ENCODE peak calls at places on chromosomes 13 and 19, in eight cellular contexts. O is SK-N-SH, N is sigmoid colon, A is transverse colon, S is ovary, D is suprapubic skin, U is A549, B is HepG2. X is an unnamed sample.

GRCh38 chr13:25752957-25753540 is 298.8 kb downstream of the SHISA2 start:
- DNase-seq in B (no peak), D (no peak), A (peak; percentile 35), N (no peak), S (no peak), U (no peak), O (no peak), X (peak; percentile 67)

GRCh38 chr13:71524245-71525002 is 342.6 kb downstream of the DACH1 start:
- DNase-seq in S (no peak), B (no peak), A (no peak), D (no peak), U (no peak), N (no peak), O (peak; percentile 16), X (no peak)

GRCh38 chr13:112060899-112061366 is 6.0 kb upstream of the SOX1 start:
- DNase-seq in S (no peak), U (no peak), D (no peak), N (no peak), A (no peak), O (no peak), B (no peak), X (no peak)

GRCh38 chr19:34481861-34482379 is 362 bp downstream of the WTIP start:
- DNase-seq in A (no peak), U (peak; percentile 57), B (no peak), O (peak; percentile 77), S (no peak), N (no peak), D (peak; percentile 38), X (no peak)

GRCh38 chr13:38166121-38166520 is 183.5 kb upstream of the UFM1 start:
- DNase-seq in S (no peak), B (no peak), N (no peak), O (no peak), A (no peak), U (no peak), D (no peak), X (no peak)

GRCh38 chr13:90696254-90696653 is 651.2 kb upstream of the MIR17HG start:
- DNase-seq in D (no peak), U (no peak), A (no peak), N (no peak), O (no peak), S (no peak), B (no peak), X (no peak)

GRCh38 chr19:7410946-7411345 is 62.2 kb downstream of the ARHGEF18 start:
- DNase-seq in D (no peak), B (no peak), O (no peak), S (no peak), U (no peak), N (no peak), A (no peak), X (no peak)

GRCh38 chr19:41889896-41890295 is 6.9 kb downstream of the ARHGEF1 start:
- DNase-seq in N (no peak), S (no peak), U (no peak), A (no peak), O (no peak), D (no peak), B (no peak), X (no peak)

GRCh38 chr19:38318595-38319142 is 976 bp upstream of the KCNK6 start:
- DNase-seq in U (no peak), S (peak; percentile 44), O (no peak), D (no peak), N (peak; percentile 86), A (no peak), B (no peak), X (no peak)

GRCh38 chr19:19457691-19458090 is 52.2 kb downstream of the GATAD2A start:
- DNase-seq in N (no peak), S (no peak), A (no peak), O (no peak), D (no peak), U (no peak), B (no peak), X (no peak)

GRCh38 chr13:23753523-23753922 is 135.7 kb downstream of the MIPEP start:
- DNase-seq in N (no peak), D (no peak), A (no peak), O (no peak), S (no peak), B (peak; percentile 90), U (no peak), X (no peak)

GRCh38 chr13:36282818-36283432 is 14.7 kb downstream of the CCDC169 start:
- DNase-seq in A (no peak), N (no peak), O (peak; percentile 44), S (no peak), B (peak; percentile 17), U (peak; percentile 3), D (no peak), X (no peak)

GRCh38 chr19:33176670-33177416 is 17.3 kb upstream of the LRP3 start:
- DNase-seq in B (peak; percentile 97), D (peak; percentile 98), N (peak; percentile 97), O (peak; percentile 97), U (peak; percentile 100), S (peak; percentile 94), A (peak; percentile 96), X (peak; percentile 98)

GRCh38 chr19:33175886-33176669 is 18.1 kb upstream of the LRP3 start:
- DNase-seq in U (peak; percentile 82), D (no peak), N (no peak), B (peak; percentile 61), A (no peak), O (peak; percentile 75), S (no peak), X (no peak)

GRCh38 chr19:33174186-33174585 is 19.9 kb upstream of the LRP3 start:
- DNase-seq in S (no peak), D (no peak), O (no peak), U (no peak), B (no peak), A (no peak), N (no peak), X (no peak)

GRCh38 chr19:33175156-33175782 is 18.9 kb upstream of the LRP3 start:
- DNase-seq in A (no peak), U (no peak), O (no peak), B (no peak), N (no peak), D (no peak), S (no peak), X (no peak)

GRCh38 chr19:33177417-33177976 is 16.6 kb upstream of the LRP3 start:
- DNase-seq in D (peak; percentile 89), U (peak; percentile 94), S (no peak), O (peak; percentile 77), A (no peak), N (peak; percentile 89), B (peak; percentile 35), X (no peak)
- TF ChIP-seq CTCF in D (peak; percentile 59), U (peak; percentile 40), S (peak; percentile 45), O (peak; percentile 52), A (peak; percentile 47), N (no peak), B (no peak), X (no peak)

GRCh38 chr13:81664872-81665271 is 1323.9 kb upstream of the SPRY2 start:
- DNase-seq in S (no peak), D (no peak), N (no peak), B (no peak), O (no peak), A (no peak), U (no peak), X (no peak)
- TF ChIP-seq EP300 in S (no peak), D (no peak), N (no peak), B (no peak), O (no peak), A (no peak), U (no peak), X (no peak)

GRCh38 chr13:40564342-40564997 is 102.0 kb downstream of the FOXO1 start:
- DNase-seq in S (no peak), U (no peak), A (no peak), B (peak; percentile 96), O (no peak), N (no peak), D (no peak), X (no peak)
- TF ChIP-seq CTCF in S (peak; percentile 19), U (no peak), A (no peak), B (peak; percentile 57), O (peak; percentile 27), N (peak; percentile 14), D (no peak), X (no peak)

DNA sequence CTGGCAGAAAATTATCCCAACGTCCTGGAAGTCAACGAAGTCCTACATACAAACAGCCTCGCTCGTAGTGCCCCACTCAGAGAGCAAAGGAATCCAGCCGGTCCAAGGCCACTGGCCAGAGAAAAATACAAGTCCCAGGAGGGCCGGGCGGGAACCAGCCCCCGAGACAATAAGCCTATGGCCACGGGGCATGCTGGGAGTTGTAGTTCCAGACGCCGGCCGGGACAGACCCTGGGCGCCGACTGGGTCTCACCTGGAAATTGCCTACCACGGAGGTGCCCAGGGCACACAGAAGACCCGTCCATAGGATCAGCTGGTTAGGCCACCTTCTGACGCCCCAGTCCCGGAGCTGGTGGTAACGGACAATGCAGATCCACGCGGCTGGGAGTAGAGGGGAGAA is 5.4 kb downstream of the TMEM150B start:
- DNase-seq in S (no peak), U (no peak), O (peak; percentile 83), N (no peak), B (no peak), D (no peak), A (no peak), X (no peak)
- TF ChIP-seq EP300 in S (no peak), U (no peak), O (no peak), N (no peak), B (no peak), D (no peak), A (no peak), X (no peak)

DNA sequence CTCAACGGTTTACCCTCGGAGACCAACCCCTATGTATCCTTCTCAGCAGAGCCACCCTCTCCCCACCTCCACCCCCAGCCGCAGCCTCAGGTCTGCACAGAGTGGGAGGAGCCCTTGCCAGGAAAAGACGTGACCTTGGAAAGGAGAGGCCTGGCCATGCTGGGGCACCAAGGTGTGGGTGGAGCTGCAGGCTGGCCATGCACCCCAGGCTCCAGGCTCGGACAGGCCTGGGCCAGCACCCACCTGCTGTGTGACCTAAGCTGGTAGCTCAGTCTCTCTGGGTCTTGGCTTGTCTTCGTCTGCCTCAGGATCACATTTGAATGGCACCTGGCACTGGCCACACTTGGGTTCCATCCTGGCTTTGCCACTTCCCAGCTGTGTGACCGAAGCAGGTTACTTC is 29.5 kb downstream of the CCDC8 start:
- DNase-seq in S (no peak), U (no peak), N (peak; percentile 53), D (peak; percentile 46), A (no peak), O (no peak), B (no peak), X (no peak)
- TF ChIP-seq CTCF in S (no peak), U (no peak), N (no peak), D (no peak), A (no peak), O (no peak), B (no peak), X (no peak)

X was measured in stomach.